ENCODE peak calls at places on chromosomes 6 and 20, in eight cellular contexts. One of them, this sample, is unnamed.

GRCh38 chr20:18621004-18621403 is 33.1 kb downstream of the DTD1 start:
- DNase-seq in activated T-helper 1 cell treated with anti-CD3 and anti-CD28 coated beads, Interleukin-2, amount 50 U/mL, for 16 hours: no peak
- DNase-seq in T-cell: no peak
- DNase-seq in AG10803: no peak
- DNase-seq in AG20443: no peak
- DNase-seq in SHP77 treated with DMSO at 0.1 percent for 48 hours: no peak
- DNase-seq in GM04504: no peak
- DNase-seq in NCI-H1417: no peak
- DNase-seq in this sample: no peak

GRCh38 chr6:135675862-135676261 is 175.6 kb upstream of the PDE7B start:
- DNase-seq in activated T-helper 1 cell treated with anti-CD3 and anti-CD28 coated beads, Interleukin-2, amount 50 U/mL, for 16 hours: no peak
- DNase-seq in T-cell: no peak
- DNase-seq in AG10803: no peak
- DNase-seq in AG20443: no peak
- DNase-seq in SHP77 treated with DMSO at 0.1 percent for 48 hours: no peak
- DNase-seq in GM04504: no peak
- DNase-seq in NCI-H1417: peak
- DNase-seq in this sample: no peak

GRCh38 chr6:97915537-97915936 is 632.5 kb upstream of the MMS22L start:
- DNase-seq in activated T-helper 1 cell treated with anti-CD3 and anti-CD28 coated beads, Interleukin-2, amount 50 U/mL, for 16 hours: no peak
- DNase-seq in T-cell: no peak
- DNase-seq in AG10803: no peak
- DNase-seq in AG20443: no peak
- DNase-seq in SHP77 treated with DMSO at 0.1 percent for 48 hours: no peak
- DNase-seq in GM04504: no peak
- DNase-seq in NCI-H1417: no peak
- DNase-seq in this sample: no peak

GRCh38 chr20:37326666-37327065 is 19.3 kb upstream of the SRC start:
- DNase-seq in activated T-helper 1 cell treated with anti-CD3 and anti-CD28 coated beads, Interleukin-2, amount 50 U/mL, for 16 hours: no peak
- DNase-seq in T-cell: no peak
- DNase-seq in AG10803: peak
- DNase-seq in AG20443: no peak
- DNase-seq in SHP77 treated with DMSO at 0.1 percent for 48 hours: no peak
- DNase-seq in GM04504: no peak
- DNase-seq in NCI-H1417: no peak
- DNase-seq in this sample: no peak

GRCh38 chr6:150627601-150628012 is 27.9 kb downstream of the PLEKHG1 start:
- DNase-seq in activated T-helper 1 cell treated with anti-CD3 and anti-CD28 coated beads, Interleukin-2, amount 50 U/mL, for 16 hours: no peak
- DNase-seq in T-cell: no peak
- DNase-seq in AG10803: peak
- DNase-seq in AG20443: no peak
- DNase-seq in SHP77 treated with DMSO at 0.1 percent for 48 hours: no peak
- DNase-seq in GM04504: peak
- DNase-seq in NCI-H1417: no peak
- DNase-seq in this sample: no peak

GRCh38 chr20:2312876-2313275 is 17.1 kb downstream of the TGM3 start:
- DNase-seq in activated T-helper 1 cell treated with anti-CD3 and anti-CD28 coated beads, Interleukin-2, amount 50 U/mL, for 16 hours: no peak
- DNase-seq in T-cell: no peak
- DNase-seq in AG10803: peak
- DNase-seq in AG20443: no peak
- DNase-seq in SHP77 treated with DMSO at 0.1 percent for 48 hours: no peak
- DNase-seq in GM04504: no peak
- DNase-seq in NCI-H1417: no peak
- DNase-seq in this sample: no peak

GRCh38 chr20:48738399-48739304 is 89.1 kb downstream of the PREX1 start:
- DNase-seq in activated T-helper 1 cell treated with anti-CD3 and anti-CD28 coated beads, Interleukin-2, amount 50 U/mL, for 16 hours: no peak
- DNase-seq in T-cell: peak
- DNase-seq in AG10803: no peak
- DNase-seq in AG20443: no peak
- DNase-seq in SHP77 treated with DMSO at 0.1 percent for 48 hours: no peak
- DNase-seq in GM04504: no peak
- DNase-seq in NCI-H1417: no peak
- DNase-seq in this sample: no peak

GRCh38 chr6:125773387-125774341 is 17.1 kb upstream of the NCOA7 start:
- DNase-seq in activated T-helper 1 cell treated with anti-CD3 and anti-CD28 coated beads, Interleukin-2, amount 50 U/mL, for 16 hours: no peak
- DNase-seq in T-cell: no peak
- DNase-seq in AG10803: peak
- DNase-seq in AG20443: no peak
- DNase-seq in SHP77 treated with DMSO at 0.1 percent for 48 hours: no peak
- DNase-seq in GM04504: no peak
- DNase-seq in NCI-H1417: no peak
- DNase-seq in this sample: no peak

GRCh38 chr20:29741594-29741893 is 1515.9 kb upstream of the DEFB115 start:
- DNase-seq in activated T-helper 1 cell treated with anti-CD3 and anti-CD28 coated beads, Interleukin-2, amount 50 U/mL, for 16 hours: no peak
- DNase-seq in T-cell: no peak
- DNase-seq in AG10803: no peak
- DNase-seq in AG20443: no peak
- DNase-seq in SHP77 treated with DMSO at 0.1 percent for 48 hours: no peak
- DNase-seq in GM04504: no peak
- DNase-seq in NCI-H1417: no peak
- DNase-seq in this sample: no peak

GRCh38 chr6:122620902-122621301 is 10.7 kb downstream of the PKIB start:
- DNase-seq in activated T-helper 1 cell treated with anti-CD3 and anti-CD28 coated beads, Interleukin-2, amount 50 U/mL, for 16 hours: no peak
- DNase-seq in T-cell: no peak
- DNase-seq in AG10803: no peak
- DNase-seq in AG20443: no peak
- DNase-seq in SHP77 treated with DMSO at 0.1 percent for 48 hours: no peak
- DNase-seq in GM04504: no peak
- DNase-seq in NCI-H1417: no peak
- DNase-seq in this sample: no peak

GRCh38 chr6:122722746-122723145 is 56.8 kb upstream of the FABP7 start:
- DNase-seq in activated T-helper 1 cell treated with anti-CD3 and anti-CD28 coated beads, Interleukin-2, amount 50 U/mL, for 16 hours: no peak
- DNase-seq in T-cell: no peak
- DNase-seq in AG10803: peak
- DNase-seq in AG20443: no peak
- DNase-seq in SHP77 treated with DMSO at 0.1 percent for 48 hours: no peak
- DNase-seq in GM04504: no peak
- DNase-seq in NCI-H1417: no peak
- DNase-seq in this sample: no peak

GRCh38 chr6:139520321-139520768 is 145.9 kb upstream of the CITED2 start:
- DNase-seq in activated T-helper 1 cell treated with anti-CD3 and anti-CD28 coated beads, Interleukin-2, amount 50 U/mL, for 16 hours: no peak
- DNase-seq in T-cell: no peak
- DNase-seq in AG10803: no peak
- DNase-seq in AG20443: no peak
- DNase-seq in SHP77 treated with DMSO at 0.1 percent for 48 hours: no peak
- DNase-seq in GM04504: no peak
- DNase-seq in NCI-H1417: no peak
- DNase-seq in this sample: no peak